ENCODE peak calls at places on chromosomes 6 and 20, in five cellular contexts. L, F, N, K and G are unnamed samples.

GRCh38 chr6:135274561-135275293 is 93.6 kb downstream of the MYB start:
- DNase-seq in L (peak; percentile 28), F (no peak), N (no peak), K (no peak), G (no peak)

GRCh38 chr20:49797292-49797628 is 15.4 kb upstream of the SLC9A8 start:
- DNase-seq in L (no peak), F (no peak), N (no peak), K (no peak), G (no peak)

GRCh38 chr6:52538921-52539354 is 37.9 kb downstream of the TRAM2 start:
- DNase-seq in L (no peak), F (no peak), N (no peak), K (no peak), G (no peak)

GRCh38 chr20:38156280-38156679 is 8.8 kb downstream of the TGM2 start:
- DNase-seq in L (no peak), F (no peak), N (no peak), K (peak; percentile 3), G (no peak)

GRCh38 chr6:128725271-128726233 is 157.4 kb upstream of the LAMA2 start:
- DNase-seq in L (peak; percentile 69), F (peak; percentile 38), N (peak; percentile 6), K (peak; percentile 61), G (peak; percentile 18)

GRCh38 chr6:146543940-146544661 is 468 bp downstream of the RAB32 start:
- DNase-seq in L (peak; percentile 53), F (no peak), N (peak; percentile 4), K (peak; percentile 53), G (peak; percentile 69)

GRCh38 chr6:36119209-36119608 is 11.1 kb upstream of the MAPK13 start:
- DNase-seq in L (no peak), F (no peak), N (no peak), K (no peak), G (no peak)

GRCh38 chr6:133814235-133814634 is 74.7 kb upstream of the TCF21 start:
- DNase-seq in L (peak; percentile 32), F (no peak), N (no peak), K (no peak), G (no peak)

GRCh38 chr6:139020689-139021088 is 7.9 kb upstream of the ABRACL start:
- DNase-seq in L (no peak), F (no peak), N (no peak), K (no peak), G (no peak)

GRCh38 chr20:31569163-31570020 is 35.7 kb upstream of the ID1 start:
- DNase-seq in L (peak; percentile 53), F (no peak), N (peak; percentile 72), K (peak; percentile 77), G (peak; percentile 85)

GRCh38 chr6:151101811-151102694 is 137.7 kb upstream of the AKAP12 start:
- DNase-seq in L (no peak), F (no peak), N (no peak), K (peak; percentile 29), G (no peak)

GRCh38 chr6:52540286-52540902 is 36.5 kb downstream of the TRAM2 start:
- DNase-seq in L (no peak), F (peak; percentile 44), N (no peak), K (no peak), G (no peak)

GRCh38 chr6:166005401-166005845 is 162.2 kb downstream of the TBXT start:
- DNase-seq in L (peak; percentile 71), F (no peak), N (no peak), K (no peak), G (no peak)

GRCh38 chr6:100988391-100988999 is 107.4 kb upstream of the ASCC3 start:
- DNase-seq in L (no peak), F (no peak), N (no peak), K (no peak), G (no peak)

GRCh38 chr20:37270586-37271420 is 9.2 kb upstream of the GHRH start:
- DNase-seq in L (peak; percentile 60), F (no peak), N (no peak), K (peak; percentile 30), G (no peak)

GRCh38 chr20:14142171-14142570 is 146.9 kb downstream of the MACROD2 start:
- DNase-seq in L (peak; percentile 82), F (peak; percentile 26), N (no peak), K (peak; percentile 28), G (peak; percentile 77)

GRCh38 chr20:15179426-15180190 is 842.2 kb upstream of the FLRT3 start:
- DNase-seq in L (no peak), F (no peak), N (no peak), K (no peak), G (no peak)

GRCh38 chr6:137013738-137014602 is 30.8 kb downstream of the IL20RA start:
- DNase-seq in L (peak; percentile 77), F (peak; percentile 50), N (no peak), K (peak; percentile 54), G (no peak)

GRCh38 chr6:41073203-41073967 is 611 bp downstream of the NFYA start:
- DNase-seq in L (peak; percentile 82), F (peak; percentile 50), N (peak; percentile 81), K (peak; percentile 91), G (peak; percentile 58)

GRCh38 chr20:15359056-15359455 is 1021.6 kb upstream of the FLRT3 start:
- DNase-seq in L (peak; percentile 5), F (no peak), N (no peak), K (no peak), G (no peak)

GRCh38 chr20:341682-342081 is 5.2 kb upstream of the NRSN2 start:
- DNase-seq in L (peak; percentile 92), F (no peak), N (no peak), K (peak; percentile 74), G (no peak)

GRCh38 chr6:143596857-143597256 is 80.9 kb upstream of the PHACTR2 start:
- DNase-seq in L (peak; percentile 92), F (no peak), N (no peak), K (no peak), G (no peak)

GRCh38 chr6:115271434-115271833 is 789.3 kb downstream of the FRK start:
- DNase-seq in L (no peak), F (no peak), N (no peak), K (no peak), G (no peak)

GRCh38 chr6:140988780-140989179 is 1143.9 kb upstream of the GJE1 start:
- DNase-seq in L (peak; percentile 18), F (no peak), N (no peak), K (peak; percentile 38), G (no peak)